ENCODE peak calls at places on chromosome 15, in six cellular contexts. I, H, Q, A, M and D are unnamed samples.

GRCh38 chr15:95972812-95973211 is 357.7 kb upstream of the NR2F2 start:
- DNase-seq in Q (no peak), I (no peak), M (no peak), A (no peak), H (no peak), D (no peak)

GRCh38 chr15:62021991-62022600 is 38.2 kb downstream of the VPS13C start:
- DNase-seq in H (no peak), A (peak), M (no peak), Q (no peak), I (no peak), D (no peak)

GRCh38 chr15:34018021-34018645 is 20.9 kb downstream of the AVEN start:
- DNase-seq in I (no peak), A (no peak), M (peak), H (no peak), Q (no peak), D (peak)

GRCh38 chr15:84938726-84939125 is 42.9 kb upstream of the PDE8A start:
- DNase-seq in I (no peak), H (no peak), A (no peak), Q (no peak), M (no peak), D (no peak)

GRCh38 chr15:70955151-70955550 is 62.5 kb downstream of the LRRC49 start:
- DNase-seq in A (no peak), M (no peak), Q (no peak), I (no peak), H (no peak), D (no peak)

GRCh38 chr15:49989498-49989897 is 129.5 kb downstream of the ATP8B4 start:
- DNase-seq in I (no peak), A (no peak), H (no peak), Q (no peak), M (no peak), D (no peak)

GRCh38 chr15:90407871-90408317 is 19.9 kb downstream of the IQGAP1 start:
- DNase-seq in Q (no peak), M (peak), H (no peak), A (no peak), I (no peak), D (peak)

GRCh38 chr15:71716990-71717389 is 93.4 kb upstream of the NR2E3 start:
- DNase-seq in A (no peak), Q (no peak), M (no peak), H (no peak), I (peak), D (no peak)

GRCh38 chr15:53976844-53977392 is 1.3 kb upstream of the UNC13C start:
- DNase-seq in M (no peak), Q (peak), H (no peak), A (no peak), I (peak), D (no peak)

GRCh38 chr15:83569341-83569740 is 84.6 kb upstream of the ADAMTSL3 start:
- DNase-seq in M (no peak), Q (no peak), H (no peak), I (no peak), A (no peak), D (no peak)

GRCh38 chr15:98596131-98596530 is 52.2 kb upstream of the IGF1R start:
- DNase-seq in M (no peak), H (no peak), I (no peak), A (no peak), Q (no peak), D (no peak)

GRCh38 chr15:97012986-97013385 is 682.5 kb downstream of the NR2F2 start:
- DNase-seq in A (no peak), H (no peak), Q (no peak), M (no peak), I (no peak), D (no peak)

GRCh38 chr15:89327113-89327512 is 7.5 kb downstream of the POLG start:
- DNase-seq in Q (no peak), I (no peak), M (no peak), H (no peak), A (no peak), D (no peak)

GRCh38 chr15:53588773-53589172 is 170.7 kb downstream of the WDR72 start:
- DNase-seq in H (no peak), Q (no peak), A (no peak), M (no peak), I (peak), D (no peak)

GRCh38 chr15:63969652-63970421 is 76.4 kb downstream of the DAPK2 start:
- DNase-seq in A (no peak), H (no peak), Q (no peak), I (peak), M (no peak), D (no peak)

GRCh38 chr15:33601461-33601860 is 290.7 kb downstream of the RYR3 start:
- DNase-seq in H (no peak), A (no peak), M (no peak), I (no peak), Q (no peak), D (no peak)

GRCh38 chr15:32029409-32029861 is 880 bp upstream of the CHRNA7 start:
- DNase-seq in M (no peak), H (no peak), A (peak), I (no peak), Q (peak), D (peak)

GRCh38 chr15:85094685-85095084 is 113.0 kb downstream of the PDE8A start:
- DNase-seq in H (no peak), I (peak), M (no peak), Q (no peak), A (no peak), D (no peak)

GRCh38 chr15:87740655-87741344 is 515.7 kb downstream of the NTRK3 start:
- DNase-seq in A (no peak), H (no peak), I (no peak), Q (no peak), M (no peak), D (no peak)

GRCh38 chr15:70083946-70084345 is 13.8 kb downstream of the TLE3 start:
- DNase-seq in M (no peak), A (no peak), H (no peak), Q (no peak), I (no peak), D (peak)

GRCh38 chr15:77632760-77633133 is at the start of gene LINGO1:
- DNase-seq in A (no peak), H (no peak), I (no peak), M (no peak), Q (no peak), D (no peak)

GRCh38 chr15:90402806-90403205 is 14.8 kb downstream of the IQGAP1 start:
- DNase-seq in I (no peak), A (no peak), Q (no peak), H (no peak), M (no peak), D (no peak)

GRCh38 chr15:63038926-63039673 is 3.4 kb upstream of the TPM1 start:
- DNase-seq in H (no peak), I (peak), Q (no peak), M (no peak), A (no peak), D (no peak)

GRCh38 chr15:40776537-40777141 is 6.9 kb downstream of the C15orf62 start:
- DNase-seq in H (no peak), Q (no peak), A (no peak), I (peak), M (peak), D (no peak)

GRCh38 chr15:90664650-90665287 is 52.4 kb upstream of the BLM start:
- DNase-seq in A (peak), I (no peak), H (no peak), M (no peak), Q (peak), D (no peak)

GRCh38 chr15:76802411-76802810 is 102.7 kb downstream of the SCAPER start:
- DNase-seq in H (no peak), M (no peak), Q (no peak), I (no peak), A (no peak), D (no peak)

GRCh38 chr15:78195735-78196201 is 38.6 kb downstream of the ACSBG1 start:
- DNase-seq in A (peak), Q (no peak), H (peak), M (peak), I (peak), D (peak)

GRCh38 chr15:75843618-75844610 is 667 bp downstream of the UBE2Q2 start:
- DNase-seq in M (peak), H (peak), A (peak), I (peak), Q (peak), D (peak)

GRCh38 chr15:63236272-63236671 is 41.1 kb upstream of the APH1B start:
- DNase-seq in A (no peak), H (no peak), I (peak), M (no peak), Q (no peak), D (no peak)